ENCODE peak calls at places on chromosomes 13 and 19, in nine cellular contexts. A is osteocyte; D is transverse colon; K is endodermal cell; T is T-helper 1 cell; Z is stimulated activated naive CD4-positive, alpha-beta T cell; M is stimulated activated CD4-positive, alpha-beta T cell treated with anti-CD3 and anti-CD28 coated beads, Interleukin-1b, Interleukin-23, amount 100 ng/mL, for 1 hour; Y is kidney epithelial cell; L is psoas muscle. E is an unnamed sample.

GRCh38 chr19:49389406-49389805 is 1.4 kb downstream of the KASH5 start:
- DNase-seq in A (no peak), D (no peak), K (no peak), T (no peak), Z (no peak), M (no peak), Y (no peak), L (no peak), E (no peak)

GRCh38 chr13:19967619-19968018 is 9.1 kb downstream of the ZMYM2 start:
- DNase-seq in A (no peak), D (no peak), K (no peak), T (no peak), Z (no peak), M (no peak), Y (no peak), L (no peak), E (no peak)

GRCh38 chr13:110525328-110526319 is 35.9 kb downstream of the RAB20 start:
- DNase-seq in A (no peak), D (peak; percentile 46), K (no peak), T (peak; percentile 23), Z (peak; percentile 10), M (no peak), Y (no peak), L (no peak), E (no peak)

GRCh38 chr13:45658586-45659235 is 43.2 kb upstream of the ERICH6B start:
- DNase-seq in A (no peak), D (no peak), K (no peak), T (no peak), Z (no peak), M (no peak), Y (no peak), L (no peak), E (peak; percentile 9)

GRCh38 chr19:37778613-37779138 is 710 bp downstream of the ZNF573 start:
- DNase-seq in A (no peak), D (peak; percentile 10), K (peak; percentile 54), T (no peak), Z (no peak), M (no peak), Y (no peak), L (no peak), E (no peak)

GRCh38 chr19:48718711-48719231 is 754 bp downstream of the MAMSTR start:
- DNase-seq in A (no peak), D (no peak), K (peak; percentile 54), T (no peak), Z (no peak), M (no peak), Y (no peak), L (no peak), E (no peak)

GRCh38 chr19:3357731-3358391 is 8.5 kb upstream of the NFIC start:
- DNase-seq in A (no peak), D (no peak), K (peak; percentile 78), T (no peak), Z (peak; percentile 47), M (no peak), Y (no peak), L (no peak), E (no peak)

GRCh38 chr13:51397262-51397933 is 55.4 kb downstream of the INTS6 start:
- DNase-seq in A (no peak), D (peak; percentile 10), K (peak; percentile 48), T (no peak), Z (no peak), M (no peak), Y (no peak), L (no peak), E (no peak)

GRCh38 chr13:19150712-19151228 is 30.9 kb downstream of the TUBA3C start:
- DNase-seq in A (no peak), D (no peak), K (no peak), T (no peak), Z (no peak), M (no peak), Y (no peak), L (peak; percentile 31), E (no peak)

GRCh38 chr19:53463263-53463662 is 4.3 kb upstream of the ZNF813 start:
- DNase-seq in A (no peak), D (peak; percentile 15), K (peak; percentile 94), T (no peak), Z (no peak), M (no peak), Y (no peak), L (peak; percentile 43), E (no peak)

GRCh38 chr13:102774210-102774560 is 599 bp upstream of the TEX30 start:
- DNase-seq in A (no peak), D (no peak), K (no peak), T (no peak), Z (no peak), M (no peak), Y (no peak), L (peak; percentile 19), E (no peak)

GRCh38 chr13:73776137-73776785 is 357.9 kb downstream of the KLF12 start:
- DNase-seq in A (no peak), D (no peak), K (no peak), T (no peak), Z (no peak), M (no peak), Y (no peak), L (no peak), E (no peak)

GRCh38 chr19:44972802-44973201 is 17.6 kb downstream of the CLPTM1 start:
- DNase-seq in A (no peak), D (no peak), K (no peak), T (no peak), Z (no peak), M (no peak), Y (no peak), L (no peak), E (no peak)

GRCh38 chr13:37485766-37486165 is 112.8 kb downstream of the POSTN start:
- DNase-seq in A (no peak), D (no peak), K (no peak), T (no peak), Z (no peak), M (no peak), Y (no peak), L (no peak), E (no peak)

GRCh38 chr13:109509154-109509905 is 277.1 kb downstream of the IRS2 start:
- DNase-seq in A (no peak), D (no peak), K (no peak), T (no peak), Z (no peak), M (no peak), Y (no peak), L (no peak), E (no peak)

GRCh38 chr13:38381840-38382239 is 32.2 kb downstream of the UFM1 start:
- DNase-seq in A (no peak), D (no peak), K (no peak), T (no peak), Z (no peak), M (no peak), Y (no peak), L (no peak), E (no peak)

GRCh38 chr13:98749501-98749900 is 3.0 kb downstream of the SLC15A1 start:
- DNase-seq in A (no peak), D (no peak), K (no peak), T (no peak), Z (no peak), M (no peak), Y (no peak), L (no peak), E (no peak)

GRCh38 chr19:1450735-1451669 is 1.1 kb downstream of the APC2 start:
- DNase-seq in A (no peak), D (no peak), K (no peak), T (no peak), Z (no peak), M (no peak), Y (no peak), L (no peak), E (no peak)

GRCh38 chr13:22915442-22916082 is 265.2 kb upstream of the SGCG start:
- DNase-seq in A (no peak), D (peak; percentile 68), K (peak; percentile 95), T (no peak), Z (no peak), M (no peak), Y (peak; percentile 5), L (peak; percentile 57), E (no peak)

GRCh38 chr13:101341464-101341863 is 74.8 kb downstream of the NALCN start:
- DNase-seq in A (no peak), D (no peak), K (no peak), T (no peak), Z (no peak), M (no peak), Y (no peak), L (no peak), E (no peak)

GRCh38 chr13:80239571-80240255 is 101.2 kb downstream of the SPRY2 start:
- DNase-seq in A (no peak), D (no peak), K (no peak), T (no peak), Z (no peak), M (no peak), Y (no peak), L (no peak), E (no peak)

GRCh38 chr13:49020940-49021548 is 45.3 kb downstream of the FNDC3A start:
- DNase-seq in A (no peak), D (no peak), K (peak; percentile 42), T (no peak), Z (no peak), M (no peak), Y (no peak), L (no peak), E (no peak)

GRCh38 chr19:40054632-40055031 is 1.4 kb downstream of the ZNF780B start:
- DNase-seq in A (no peak), D (no peak), K (no peak), T (no peak), Z (no peak), M (no peak), Y (no peak), L (no peak), E (no peak)

GRCh38 chr19:5425260-5425659 is 30.0 kb upstream of the ZNRF4 start:
- DNase-seq in A (no peak), D (no peak), K (no peak), T (no peak), Z (no peak), M (no peak), Y (no peak), L (no peak), E (no peak)

GRCh38 chr19:38229585-38230073 is 5.6 kb upstream of the DPF1 start:
- DNase-seq in A (no peak), D (peak; percentile 35), K (peak; percentile 87), T (peak; percentile 77), Z (peak; percentile 18), M (peak; percentile 34), Y (no peak), L (peak; percentile 43), E (no peak)

GRCh38 chr13:51541809-51542258 is 42.4 kb upstream of the WDFY2 start:
- DNase-seq in A (no peak), D (peak; percentile 33), K (no peak), T (no peak), Z (no peak), M (no peak), Y (no peak), L (no peak), E (no peak)

GRCh38 chr19:10431943-10432735 is 11.8 kb downstream of the PDE4A start:
- DNase-seq in A (no peak), D (peak; percentile 86), K (peak; percentile 85), T (peak; percentile 57), Z (peak; percentile 55), M (no peak), Y (no peak), L (peak; percentile 78), E (no peak)

GRCh38 chr19:38695832-38696732 is 48.2 kb downstream of the CAPN12 start:
- DNase-seq in A (no peak), D (no peak), K (no peak), T (no peak), Z (no peak), M (no peak), Y (no peak), L (no peak), E (no peak)

GRCh38 chr13:61880576-61881283 is 465.1 kb upstream of the PCDH20 start:
- DNase-seq in A (no peak), D (no peak), K (peak; percentile 75), T (peak; percentile 2), Z (no peak), M (no peak), Y (no peak), L (no peak), E (no peak)

E was measured in GOT3.